ENCODE peak calls at places on chromosome 3, in ten cellular contexts. T is A549; X is tibial nerve; K is CD8-positive, alpha-beta T cell; P is left lung; A is cardiac muscle cell; V is GM23338; F is ovary; E is fibroblast of lung; U is breast epithelium. N is an unnamed sample. For H3K4me1, the result is how much of the 10 kb centered on the place peaks cover.

GRCh38 chr3:155805204-155805801 is 775 bp downstream of the C3orf33 start:
- DNase-seq in T (peak), X (peak), K (no peak), P (no peak), A (no peak), V (no peak), F (peak), E (no peak), U (no peak), N (peak)

GRCh38 chr3:143885803-143886427 is 37.6 kb upstream of the SLC9A9 start:
- DNase-seq in T (peak), X (no peak), K (no peak), P (no peak), A (peak), V (peak), F (no peak), E (peak), U (no peak), N (no peak)

GRCh38 chr3:127655641-127656040 is 17.1 kb upstream of the ABTB1 start:
- DNase-seq in T (no peak), X (no peak), K (no peak), P (no peak), A (peak), V (no peak), F (no peak), E (peak), U (no peak), N (no peak)

GRCh38 chr3:184155644-184156521 is 706 bp downstream of the DVL3 start:
- DNase-seq in T (no peak), X (no peak), K (peak), P (peak), A (peak), V (peak), F (no peak), E (peak), U (no peak), N (no peak)

GRCh38 chr3:69389520-69390248 is 3.8 kb upstream of the FRMD4B start:
- DNase-seq in T (no peak), X (no peak), K (no peak), P (no peak), A (no peak), V (no peak), F (no peak), E (no peak), U (no peak), N (no peak)

GRCh38 chr3:48543271-48543866 is 13.2 kb downstream of the PFKFB4 start:
- DNase-seq in T (no peak), X (peak), K (no peak), P (peak), A (no peak), V (no peak), F (no peak), E (no peak), U (peak), N (no peak)

GRCh38 chr3:129116482-129116946 is 5.1 kb downstream of the RAB43 start:
- DNase-seq in T (no peak), X (no peak), K (no peak), P (no peak), A (peak), V (peak), F (no peak), E (no peak), U (no peak), N (no peak)

GRCh38 chr3:49492969-49493368 is 22.9 kb downstream of the DAG1 start:
- DNase-seq in T (no peak), X (no peak), K (no peak), P (no peak), A (no peak), V (no peak), F (no peak), E (no peak), U (no peak), N (no peak)

GRCh38 chr3:61118830-61119229 is 132.4 kb downstream of the FHIT start:
- DNase-seq in T (no peak), X (no peak), K (no peak), P (no peak), A (no peak), V (no peak), F (no peak), E (no peak), U (no peak), N (no peak)

GRCh38 chr3:175187586-175187985 is 328.5 kb downstream of the NAALADL2 start:
- DNase-seq in T (no peak), X (no peak), K (no peak), P (no peak), A (no peak), V (no peak), F (no peak), E (peak), U (no peak), N (no peak)

GRCh38 chr3:175956964-175957363 is 1097.8 kb downstream of the NAALADL2 start:
- DNase-seq in T (no peak), X (no peak), K (no peak), P (no peak), A (no peak), V (peak), F (no peak), E (peak), U (no peak), N (no peak)

GRCh38 chr3:53776494-53777101 is 69.6 kb downstream of the CHDH start:
- DNase-seq in T (no peak), X (no peak), K (no peak), P (no peak), A (no peak), V (no peak), F (no peak), E (peak), U (no peak), N (no peak)

GRCh38 chr3:67832807-67833206 is 178.4 kb upstream of the SUCLG2 start:
- DNase-seq in T (no peak), X (no peak), K (no peak), P (no peak), A (no peak), V (no peak), F (no peak), E (no peak), U (no peak), N (no peak)

GRCh38 chr3:138187296-138188012 is at the start of gene ARMC8:
- DNase-seq in T (peak), X (peak), K (peak), P (peak), A (peak), V (peak), F (peak), E (no peak), U (peak), N (peak)

GRCh38 chr3:139468407-139468806 is 7.9 kb downstream of the RBP2 start:
- DNase-seq in T (no peak), X (no peak), K (no peak), P (no peak), A (no peak), V (no peak), F (no peak), E (no peak), U (no peak), N (no peak)

GRCh38 chr3:20041197-20041780 is 1.0 kb downstream of the KAT2B start:
- DNase-seq in T (peak), X (peak), K (peak), P (peak), A (peak), V (peak), F (peak), E (peak), U (peak), N (peak)

GRCh38 chr3:5026046-5026362 is 46.8 kb downstream of the BHLHE40 start:
- DNase-seq in T (no peak), X (no peak), K (no peak), P (no peak), A (no peak), V (no peak), F (no peak), E (no peak), U (no peak), N (no peak)

GRCh38 chr3:147299656-147300055 is 106.7 kb downstream of the ZIC4 start:
- DNase-seq in T (no peak), X (no peak), K (no peak), P (no peak), A (no peak), V (no peak), F (no peak), E (peak), U (no peak), N (no peak)

GRCh38 chr3:149771652-149772271 is 19.5 kb upstream of the COMMD2 start:
- DNase-seq in T (peak), X (peak), K (peak), P (no peak), A (peak), V (peak), F (peak), E (peak), U (peak), N (peak)

GRCh38 chr3:149776170-149776569 is 16.2 kb downstream of the ANKUB1 start:
- DNase-seq in T (no peak), X (no peak), K (no peak), P (no peak), A (no peak), V (no peak), F (no peak), E (no peak), U (no peak), N (no peak)

GRCh38 chr3:149768704-149769103 is 16.4 kb upstream of the COMMD2 start:
- DNase-seq in T (no peak), X (no peak), K (no peak), P (no peak), A (no peak), V (no peak), F (no peak), E (no peak), U (no peak), N (no peak)

GRCh38 chr3:149770246-149770645 is 18.0 kb upstream of the COMMD2 start:
- DNase-seq in T (no peak), X (no peak), K (no peak), P (no peak), A (no peak), V (no peak), F (no peak), E (no peak), U (no peak), N (no peak)

GRCh38 chr3:149772861-149773260 is 19.5 kb downstream of the ANKUB1 start:
- DNase-seq in T (no peak), X (no peak), K (no peak), P (no peak), A (no peak), V (peak), F (no peak), E (no peak), U (no peak), N (no peak)
- H3K4me3 ChIP-seq in T (no peak), X (no peak), K (no peak), P (no peak), A (no peak), V (no peak), F (no peak), E (no peak), U (no peak), N (no peak)

GRCh38 chr3:46935989-46936620 is 40.4 kb downstream of the CCDC12 start:
- DNase-seq in T (no peak), X (no peak), K (no peak), P (no peak), A (no peak), V (no peak), F (peak), E (no peak), U (no peak), N (no peak)
- H3K4me1 ChIP-seq in T (half or more), X (half or more), K (under half), P (half or more), A (half or more), V (under half), F (under half), E (under half), U (under half), N (half or more)

GRCh38 chr3:121852256-121852655 is 17.2 kb downstream of the EAF2 start:
- DNase-seq in T (no peak), X (no peak), K (no peak), P (no peak), A (no peak), V (no peak), F (no peak), E (no peak), U (no peak), N (no peak)

GRCh38 chr3:121855555-121855954 is 20.5 kb downstream of the EAF2 start:
- DNase-seq in T (no peak), X (no peak), K (no peak), P (no peak), A (peak), V (peak), F (no peak), E (no peak), U (no peak), N (no peak)
- TF ChIP-seq CTCF in T (peak), X (no peak), K (no peak), P (no peak), A (peak), V (peak), F (no peak), E (no peak), U (no peak), N (no peak)

DNA sequence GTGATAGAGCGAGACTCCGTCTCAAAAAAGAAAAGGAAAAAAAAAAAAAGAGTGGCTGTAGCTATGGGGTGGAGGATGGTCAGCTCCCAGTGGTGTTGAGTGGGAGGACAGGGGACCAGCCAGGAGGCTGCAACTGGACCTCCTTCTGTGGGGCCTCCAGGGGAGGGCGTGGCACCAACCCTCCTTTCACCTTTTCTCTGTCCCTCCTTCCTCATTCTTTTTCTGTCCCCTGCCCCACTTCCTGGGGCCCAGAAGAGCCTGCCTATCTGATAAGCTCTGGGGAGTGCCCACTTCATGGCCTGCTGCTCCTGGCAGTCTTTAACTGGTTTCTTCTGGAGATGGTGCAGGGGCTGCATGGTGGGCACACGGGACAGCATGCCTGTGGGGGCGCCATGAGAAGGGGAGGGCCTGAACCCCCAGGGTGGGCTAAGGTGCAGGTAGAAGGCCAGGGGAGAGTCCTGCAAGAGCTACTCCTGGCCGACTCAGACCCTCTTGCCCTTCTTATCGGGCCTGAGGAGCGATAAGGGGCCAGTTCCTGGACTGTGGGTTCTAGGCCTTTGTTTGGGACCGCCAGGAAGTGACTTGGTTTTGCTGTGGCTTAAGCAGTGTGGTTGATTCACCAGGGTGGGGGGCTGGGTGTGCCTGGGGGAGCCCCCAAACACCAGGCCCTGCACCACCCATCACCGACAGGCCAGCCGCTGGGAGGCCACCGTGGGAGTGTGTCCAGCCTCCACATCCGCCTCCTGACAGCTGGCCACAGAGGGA is 49.4 kb upstream of the FLNB start:
- DNase-seq in T (no peak), X (no peak), K (no peak), P (peak), A (no peak), V (no peak), F (no peak), E (peak), U (no peak), N (no peak)
- H3K4me3 ChIP-seq in T (no peak), X (no peak), K (no peak), P (no peak), A (no peak), V (no peak), F (no peak), E (no peak), U (peak), N (no peak)

GRCh38 chr3:45123030-45123429 is 23.1 kb downstream of the CDCP1 start:
- DNase-seq in T (peak), X (no peak), K (no peak), P (no peak), A (no peak), V (no peak), F (no peak), E (peak), U (no peak), N (no peak)
- H3K4me1 ChIP-seq in T (half or more), X (under half), K (under half), P (under half), A (under half), V (under half), F (under half), E (under half), U (under half), N (under half)

GRCh38 chr3:94083261-94083660 is 20.4 kb downstream of the NSUN3 start:
- DNase-seq in T (no peak), X (no peak), K (no peak), P (no peak), A (no peak), V (peak), F (no peak), E (no peak), U (no peak), N (no peak)
- TF ChIP-seq CTCF in T (no peak), X (no peak), K (no peak), P (no peak), A (no peak), V (no peak), F (no peak), E (no peak), U (no peak), N (no peak)

DNA sequence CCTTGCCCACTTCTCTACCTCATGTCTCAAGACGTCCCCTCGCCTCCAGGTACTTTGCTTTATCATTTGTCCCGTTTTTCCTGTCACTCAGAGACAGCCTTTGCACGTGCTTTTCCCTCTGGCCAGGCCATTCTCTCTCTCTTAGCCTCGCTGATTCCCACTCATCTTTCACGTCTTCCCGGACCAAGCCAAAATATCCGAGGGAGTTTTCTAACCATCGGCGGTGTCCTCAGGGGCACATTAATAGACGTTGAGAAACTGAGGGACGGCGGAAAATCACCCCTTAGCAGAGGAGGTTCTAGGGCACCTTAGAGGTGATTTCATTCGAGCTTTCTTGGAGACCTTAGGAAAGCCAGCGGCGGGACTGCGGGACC is 551 bp downstream of the SUSD5 start:
- DNase-seq in T (no peak), X (no peak), K (no peak), P (no peak), A (no peak), V (peak), F (no peak), E (peak), U (no peak), N (no peak)
- H3K4me3 ChIP-seq in T (peak), X (peak), K (no peak), P (peak), A (peak), V (peak), F (peak), E (peak), U (peak), N (no peak)

GRCh38 chr3:71407833-71408232 is 175.7 kb downstream of the FOXP1 start:
- DNase-seq in T (no peak), X (no peak), K (no peak), P (no peak), A (no peak), V (no peak), F (no peak), E (no peak), U (no peak), N (no peak)
- H3K4me1 ChIP-seq in T (under half), X (under half), K (under half), P (under half), A (under half), V (under half), F (under half), E (under half), U (under half), N (under half)

DNA sequence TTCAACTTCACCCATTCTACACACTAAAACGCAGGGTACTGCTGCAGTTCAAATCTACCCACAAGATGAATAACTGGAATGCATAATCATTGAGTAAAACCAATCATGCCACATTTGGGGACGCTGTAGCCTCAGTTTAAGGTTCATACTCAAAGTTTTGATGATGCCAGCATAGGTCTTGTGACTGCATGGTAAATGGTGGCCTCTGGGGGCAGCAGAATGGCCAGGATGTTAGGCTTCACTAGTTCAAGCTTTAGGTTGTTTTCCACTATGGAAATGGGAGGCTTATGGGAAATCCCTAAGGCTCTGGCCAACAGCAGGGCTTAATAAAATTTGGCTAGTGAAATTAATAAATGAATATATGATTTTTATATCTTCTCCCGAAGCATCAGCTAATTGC is 104.3 kb upstream of the TSC22D2 start:
- DNase-seq in T (peak), X (no peak), K (no peak), P (no peak), A (no peak), V (peak), F (no peak), E (no peak), U (no peak), N (peak)
- TF ChIP-seq CTCF in T (peak), X (no peak), K (peak), P (no peak), A (peak), V (peak), F (no peak), E (no peak), U (peak), N (no peak)

DNA sequence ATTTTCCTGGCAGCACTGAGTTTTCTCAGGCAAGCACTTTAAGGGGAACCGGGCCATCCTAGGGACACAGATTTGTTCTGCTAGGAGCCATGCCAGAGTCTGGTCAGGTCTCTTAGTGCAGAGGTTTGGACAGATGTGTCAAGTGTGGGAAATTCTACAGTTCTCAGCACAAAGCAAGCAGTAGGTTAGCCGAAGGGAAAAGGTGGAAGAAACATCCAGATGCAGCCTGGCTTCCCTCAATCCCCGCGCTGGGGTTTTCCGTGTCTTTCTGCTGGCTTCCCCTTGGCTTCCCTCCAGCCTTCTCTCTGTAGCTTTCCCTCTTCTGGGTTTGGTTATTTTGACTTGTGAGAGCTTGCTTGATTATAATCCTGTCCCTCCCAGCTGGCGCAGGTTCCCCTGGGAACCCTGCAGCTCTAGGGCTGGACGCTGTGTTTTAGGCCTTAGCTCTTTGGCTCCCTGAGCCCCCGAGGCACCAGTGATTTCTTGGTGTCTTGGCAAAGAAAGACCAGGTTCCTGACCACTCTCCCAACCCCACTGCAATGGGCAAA is 4.1 kb downstream of the TF start:
- DNase-seq in T (no peak), X (no peak), K (no peak), P (no peak), A (no peak), V (no peak), F (no peak), E (no peak), U (no peak), N (peak)
- H3K4me3 ChIP-seq in T (no peak), X (no peak), K (no peak), P (no peak), A (no peak), V (no peak), F (no peak), E (no peak), U (no peak), N (no peak)